ENCODE peak calls at places on chromosomes 11 and 22, in six cellular contexts. O is psoas muscle, P is PC-9, W is pancreas, N is GM23248, G is prostate gland. R is an unnamed sample.

GRCh38 chr11:100515087-100515486 is 172.0 kb upstream of the ARHGAP42 start:
- DNase-seq in N (peak; percentile 1), O (no peak), P (peak; percentile 26), G (no peak), W (no peak), R (no peak)

GRCh38 chr22:25028841-25029141 is 76.3 kb downstream of the KIAA1671 start:
- DNase-seq in W (no peak), G (no peak), P (no peak), N (no peak), O (no peak), R (no peak)

GRCh38 chr22:35971418-35972119 is 57.1 kb downstream of the RBFOX2 start:
- DNase-seq in W (no peak), N (peak; percentile 92), P (no peak), G (no peak), O (no peak), R (no peak)

GRCh38 chr11:44559207-44559943 is 6.1 kb upstream of the CD82 start:
- DNase-seq in N (no peak), P (no peak), W (no peak), G (no peak), O (no peak), R (no peak)

GRCh38 chr22:22802346-22802970 is 85.2 kb upstream of the IGLL5 start:
- DNase-seq in W (no peak), G (no peak), P (no peak), O (no peak), N (no peak), R (peak; percentile 23)

GRCh38 chr11:14645985-14646900 is 2.6 kb downstream of the PDE3B start:
- DNase-seq in W (no peak), O (no peak), P (no peak), G (no peak), N (no peak), R (no peak)

GRCh38 chr11:125239585-125240331 is 75.2 kb downstream of the PKNOX2 start:
- DNase-seq in G (no peak), N (no peak), W (no peak), O (no peak), P (no peak), R (no peak)

GRCh38 chr22:19612866-19613572 is 88.8 kb upstream of the CLDN5 start:
- DNase-seq in O (no peak), G (no peak), N (no peak), W (no peak), P (no peak), R (no peak)

GRCh38 chr11:110317516-110317932 is 21.1 kb upstream of the RDX start:
- DNase-seq in W (no peak), G (no peak), O (no peak), N (peak; percentile 21), P (no peak), R (no peak)

GRCh38 chr11:12624595-12624994 is 49.6 kb upstream of the TEAD1 start:
- DNase-seq in N (no peak), W (no peak), P (no peak), O (no peak), G (no peak), R (no peak)

GRCh38 chr11:2318123-2318522 is 16.3 kb downstream of the TSPAN32 start:
- DNase-seq in P (no peak), O (no peak), W (no peak), N (no peak), G (no peak), R (no peak)

GRCh38 chr22:39517470-39517869 is 2.9 kb upstream of the ATF4 start:
- DNase-seq in N (no peak), G (no peak), P (no peak), O (no peak), W (no peak), R (no peak)

DNA sequence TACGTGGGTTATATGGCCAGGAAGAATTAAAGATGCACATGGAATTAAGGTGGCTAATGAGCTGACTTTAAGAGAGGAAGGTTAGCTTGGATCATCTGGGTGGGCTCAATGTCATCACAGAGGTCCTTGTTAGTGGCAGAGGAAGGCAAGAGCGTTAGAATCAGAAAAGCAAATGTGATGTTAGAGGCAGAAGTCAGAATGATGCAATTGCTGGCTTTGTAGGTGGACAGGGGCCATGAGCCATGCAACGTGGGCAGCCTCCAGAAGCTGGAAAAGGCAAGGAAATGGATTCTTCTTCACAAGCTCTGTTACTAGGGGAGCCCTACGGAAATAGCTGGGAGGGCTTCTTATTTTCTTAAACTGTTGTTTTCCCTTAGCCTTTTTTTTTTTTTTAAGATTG is 2.3 kb upstream of the CBLIF start:
- DNase-seq in G (no peak), W (no peak), N (no peak), O (no peak), P (no peak), R (no peak)
- H3K36me3 ChIP-seq in G (no peaks in the 10 kb centered on the region), W (no peaks in the 10 kb centered on the region), N (no peaks in the 10 kb centered on the region), O (no peaks in the 10 kb centered on the region), P (no peaks in the 10 kb centered on the region), R (no peaks in the 10 kb centered on the region)

DNA sequence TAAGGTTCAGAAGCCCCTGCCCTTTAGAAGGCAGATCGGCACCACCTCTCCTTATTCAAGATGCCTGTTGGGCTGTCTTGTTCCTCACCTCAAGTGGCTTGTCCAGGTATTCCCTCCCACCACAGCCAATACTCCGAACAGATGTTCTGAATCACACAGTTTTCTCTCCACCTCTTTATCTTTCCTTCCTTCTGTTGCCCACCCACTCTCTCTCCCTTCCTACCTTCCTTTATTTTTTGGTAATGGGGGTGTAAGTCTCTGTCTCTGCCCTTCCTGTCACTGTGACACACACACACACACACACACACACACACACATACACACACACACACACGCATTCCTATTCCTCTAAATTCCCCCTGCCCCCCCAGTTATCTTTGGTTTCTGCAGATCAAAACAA is 8.4 kb downstream of the BEST1 start:
- DNase-seq in P (no peak), G (no peak), N (no peak), O (no peak), W (no peak), R (no peak)
- H3K4me1 ChIP-seq in P (peaks cover 58% of the 10 kb centered on the region), G (peaks cover 3% of the 10 kb centered on the region), N (peaks cover 20% of the 10 kb centered on the region), O (peaks cover 19% of the 10 kb centered on the region), W (peaks cover 5% of the 10 kb centered on the region), R (peaks cover 19% of the 10 kb centered on the region)

GRCh38 chr11:120573756-120574354 is 62.3 kb downstream of the GRIK4 start:
- DNase-seq in N (no peak), W (no peak), P (no peak), O (no peak), G (no peak), R (no peak)

GRCh38 chr11:120574881-120575280 is 63.3 kb downstream of the GRIK4 start:
- DNase-seq in O (no peak), W (no peak), N (no peak), G (no peak), P (no peak), R (no peak)

GRCh38 chr11:120577041-120577440 is 65.5 kb downstream of the GRIK4 start:
- DNase-seq in N (no peak), O (no peak), P (no peak), W (no peak), G (no peak), R (no peak)

GRCh38 chr11:120576606-120577005 is 65.1 kb downstream of the GRIK4 start:
- DNase-seq in O (no peak), N (no peak), G (no peak), W (no peak), P (no peak), R (no peak)

GRCh38 chr11:120575461-120575860 is 63.9 kb downstream of the GRIK4 start:
- DNase-seq in W (no peak), O (no peak), P (no peak), G (no peak), N (no peak), R (no peak)
- H3K27ac ChIP-seq in W (no peak overlapping the region), O (no peak overlapping the region), P (no peak overlapping the region), G (no peak overlapping the region), N (no peak overlapping the region), R (no peak overlapping the region)

GRCh38 chr11:46901156-46901555 is 17.2 kb downstream of the LRP4 start:
- DNase-seq in P (no peak), O (no peak), N (no peak), W (no peak), G (no peak), R (no peak)

GRCh38 chr11:46900091-46900746 is 18.1 kb downstream of the LRP4 start:
- DNase-seq in O (no peak), N (no peak), G (no peak), P (no peak), W (no peak), R (no peak)

GRCh38 chr11:46903846-46904245 is 14.5 kb downstream of the LRP4 start:
- DNase-seq in G (no peak), N (no peak), O (peak; percentile 67), P (no peak), W (no peak), R (no peak)

GRCh38 chr11:46905806-46906205 is 12.5 kb downstream of the LRP4 start:
- DNase-seq in P (no peak), G (no peak), N (no peak), W (no peak), O (no peak), R (no peak)

GRCh38 chr11:46902694-46903093 is 15.7 kb downstream of the LRP4 start:
- DNase-seq in O (no peak), W (no peak), N (no peak), P (no peak), G (no peak), R (no peak)
- H3K36me3 ChIP-seq in O (peaks cover 21% of the 10 kb centered on the region), W (no peaks in the 10 kb centered on the region), N (no peaks in the 10 kb centered on the region), P (no peaks in the 10 kb centered on the region), G (no peaks in the 10 kb centered on the region), R (no peaks in the 10 kb centered on the region)